ENCODE peak calls at places on chromosome 21, in ten cellular contexts. N is AG09319; Y is GM13977; L is COLO829; Z is activated CD4-positive, alpha-beta T cell treated with anti-CD3 and anti-CD28 coated beads, Interleukin-2, amount 50 U/mL, for 24 hours; U is CD4-positive, CD25-positive, alpha-beta regulatory T cell; M is stimulated activated CD4-positive, alpha-beta T cell treated with anti-CD3 and anti-CD28 coated beads, Interleukin-4, amount 100 ng/mL, for 4 hours; E is skeletal muscle cell; X is M059J; W is stimulated activated CD8-positive, alpha-beta memory T cell treated with anti-CD3 and anti-CD28 coated beads, Interleukin-12 subunit alpha, Interleukin-12 subunit beta, amount 100 ng/mL, for 1 hour. I is an unnamed sample.

GRCh38 chr21:33403128-33403785 is at the start of gene IFNGR2:
- DNase-seq in E (no peak), Y (peak; percentile 83), U (peak; percentile 36), X (no peak), Z (no peak), L (no peak), W (peak; percentile 22), M (peak; percentile 69), N (no peak), I (peak; percentile 9)

GRCh38 chr21:45001134-45002095 is 61.6 kb downstream of the SLX9 start:
- DNase-seq in Y (no peak), Z (no peak), U (no peak), X (peak; percentile 89), E (peak; percentile 34), M (no peak), W (no peak), N (peak; percentile 59), L (no peak), I (no peak)

GRCh38 chr21:42818328-42818749 is 61.0 kb downstream of the WDR4 start:
- DNase-seq in X (no peak), U (peak; percentile 60), M (peak; percentile 42), Z (no peak), Y (peak; percentile 44), W (peak; percentile 42), N (peak; percentile 11), E (no peak), L (peak; percentile 45), I (no peak)

GRCh38 chr21:46374761-46375389 is 50.9 kb downstream of the PCNT start:
- DNase-seq in Y (no peak), M (no peak), N (no peak), U (no peak), X (no peak), E (no peak), L (no peak), W (no peak), Z (no peak), I (no peak)

GRCh38 chr21:32457360-32457840 is 44.9 kb downstream of the EVA1C start:
- DNase-seq in W (no peak), X (peak; percentile 83), Z (no peak), N (no peak), L (no peak), M (no peak), E (no peak), Y (no peak), U (no peak), I (no peak)

GRCh38 chr21:45404726-45405270 is at the start of gene COL18A1:
- DNase-seq in M (peak; percentile 36), X (peak; percentile 50), Z (peak; percentile 3), Y (peak; percentile 91), N (no peak), U (no peak), E (no peak), L (peak; percentile 57), W (no peak), I (peak; percentile 44)

GRCh38 chr21:37498664-37499063 is 132.1 kb downstream of the DYRK1A start:
- DNase-seq in Y (no peak), U (no peak), Z (no peak), X (no peak), L (no peak), N (no peak), M (no peak), W (no peak), E (no peak), I (no peak)

GRCh38 chr21:15192243-15192642 is 127.4 kb upstream of the NRIP1 start:
- DNase-seq in Z (no peak), N (no peak), X (peak; percentile 21), Y (no peak), E (peak; percentile 85), M (no peak), L (no peak), U (no peak), W (no peak), I (no peak)

GRCh38 chr21:45539046-45539795 is 3.0 kb downstream of the SLC19A1 start:
- DNase-seq in X (no peak), L (no peak), W (no peak), U (no peak), M (no peak), Y (no peak), Z (no peak), E (no peak), N (no peak), I (no peak)

GRCh38 chr21:38455403-38455802 is 42.9 kb downstream of the ERG start:
- DNase-seq in E (no peak), Y (no peak), L (no peak), Z (no peak), U (no peak), X (no peak), W (no peak), M (no peak), N (no peak), I (no peak)

GRCh38 chr21:15422761-15423160 is 307.0 kb upstream of the USP25 start:
- DNase-seq in W (no peak), U (no peak), N (peak; percentile 0), M (no peak), E (peak; percentile 85), L (peak; percentile 36), Z (no peak), Y (no peak), X (peak; percentile 81), I (no peak)

GRCh38 chr21:23374155-23374554 is 2233.1 kb downstream of the MRPL39 start:
- DNase-seq in U (no peak), X (no peak), L (no peak), E (no peak), M (no peak), Z (no peak), Y (no peak), W (no peak), N (no peak), I (no peak)

GRCh38 chr21:41610042-41610839 is 102.3 kb upstream of the TMPRSS2 start:
- DNase-seq in U (no peak), X (peak; percentile 69), L (peak; percentile 62), N (no peak), M (no peak), W (no peak), E (no peak), Y (peak; percentile 59), Z (no peak), I (peak; percentile 36)

GRCh38 chr21:39580744-39581143 is 32.0 kb upstream of the B3GALT5 start:
- DNase-seq in N (no peak), Z (no peak), U (no peak), Y (no peak), E (no peak), L (no peak), W (no peak), M (no peak), X (no peak), I (no peak)

GRCh38 chr21:39483917-39484316 is 32.1 kb downstream of the SH3BGR start:
- DNase-seq in L (peak; percentile 72), N (no peak), X (peak; percentile 61), U (no peak), M (no peak), E (no peak), Y (no peak), W (no peak), Z (no peak), I (no peak)

GRCh38 chr21:45550552-45551210 is 8.4 kb upstream of the SLC19A1 start:
- DNase-seq in X (no peak), E (no peak), Y (peak; percentile 73), Z (no peak), W (no peak), L (no peak), M (peak; percentile 32), N (no peak), U (no peak), I (no peak)

GRCh38 chr21:21184771-21185528 is 186.7 kb downstream of the NCAM2 start:
- DNase-seq in Y (no peak), L (no peak), N (no peak), W (no peak), E (no peak), X (no peak), M (no peak), U (no peak), Z (no peak), I (no peak)

GRCh38 chr21:46000731-46001641 is 19.4 kb downstream of the COL6A1 start:
- DNase-seq in Y (no peak), L (no peak), Z (no peak), X (no peak), N (no peak), M (no peak), W (no peak), U (no peak), E (no peak), I (no peak)

GRCh38 chr21:44593598-44594405 is 1.5 kb upstream of the KRTAP10-6 start:
- DNase-seq in X (no peak), L (no peak), M (no peak), Z (no peak), Y (no peak), N (no peak), E (no peak), U (no peak), W (no peak), I (no peak)

GRCh38 chr21:42705346-42705745 is 51.9 kb downstream of the PDE9A start:
- DNase-seq in L (no peak), M (no peak), E (no peak), U (no peak), N (no peak), Y (no peak), X (no peak), W (no peak), Z (no peak), I (no peak)

GRCh38 chr21:31502537-31503143 is 156.9 kb upstream of the SOD1 start:
- DNase-seq in E (no peak), Z (no peak), L (no peak), Y (no peak), X (no peak), U (no peak), N (no peak), W (no peak), M (no peak), I (no peak)

GRCh38 chr21:24163539-24163938 is 1443.7 kb downstream of the MRPL39 start:
- DNase-seq in U (no peak), L (no peak), X (no peak), Z (no peak), N (no peak), E (no peak), W (no peak), Y (no peak), M (no peak), I (no peak)